ENCODE peak calls at places on chromosome 2, in seven cellular contexts. E, D, U, A, M, Z and W are unnamed samples.

GRCh38 chr2:37325625-37326071 is 1.0 kb upstream of the PRKD3 start:
- DNase-seq in M (no peak), A (no peak), E (peak; percentile 44), Z (no peak), U (no peak), D (peak; percentile 66), W (no peak)

GRCh38 chr2:36373149-36373880 is 17.7 kb downstream of the CRIM1 start:
- DNase-seq in E (no peak), Z (peak; percentile 74), D (no peak), M (peak; percentile 66), A (peak; percentile 87), U (no peak), W (peak; percentile 43)

GRCh38 chr2:64277101-64277849 is 133.1 kb upstream of the PELI1 start:
- DNase-seq in E (no peak), Z (peak; percentile 23), A (peak; percentile 54), U (no peak), D (no peak), M (no peak), W (no peak)

GRCh38 chr2:137449454-137449853 is 514.8 kb upstream of the HNMT start:
- DNase-seq in A (no peak), Z (no peak), D (no peak), U (no peak), M (no peak), E (no peak), W (no peak)

GRCh38 chr2:8714283-8714682 is 32.4 kb downstream of the ID2 start:
- DNase-seq in A (no peak), D (peak; percentile 82), Z (no peak), M (no peak), E (peak; percentile 67), U (no peak), W (no peak)

GRCh38 chr2:99850076-99850710 is 292.2 kb downstream of the AFF3 start:
- DNase-seq in Z (no peak), E (no peak), A (peak; percentile 48), M (no peak), U (no peak), D (no peak), W (no peak)

GRCh38 chr2:218962859-218963492 is 3.5 kb downstream of the CDK5R2 start:
- DNase-seq in M (peak; percentile 94), Z (no peak), U (peak; percentile 88), A (peak; percentile 80), E (peak; percentile 77), D (no peak), W (peak; percentile 51)

GRCh38 chr2:227862227-227862740 is 9.1 kb upstream of the DAW1 start:
- DNase-seq in Z (peak; percentile 58), M (peak; percentile 84), A (peak; percentile 46), E (no peak), D (no peak), U (peak; percentile 7), W (peak; percentile 36)

GRCh38 chr2:32948266-32948665 is 1.5 kb downstream of the LTBP1 start:
- DNase-seq in M (no peak), U (no peak), A (no peak), D (no peak), Z (no peak), E (no peak), W (no peak)

GRCh38 chr2:66455490-66455889 is 20.6 kb downstream of the MEIS1 start:
- DNase-seq in M (no peak), U (no peak), D (no peak), Z (no peak), A (no peak), E (no peak), W (no peak)

GRCh38 chr2:85794038-85794441 is 40.2 kb downstream of the ATOH8 start:
- DNase-seq in U (no peak), D (no peak), E (no peak), Z (no peak), A (no peak), M (no peak), W (no peak)

GRCh38 chr2:164032995-164033394 is 297.2 kb upstream of the FIGN start:
- DNase-seq in E (no peak), A (no peak), M (no peak), D (no peak), Z (no peak), U (no peak), W (no peak)

GRCh38 chr2:113823729-113824595 is 65.9 kb upstream of the ACTR3 start:
- DNase-seq in M (peak; percentile 70), D (no peak), A (no peak), U (no peak), Z (no peak), E (no peak), W (no peak)

GRCh38 chr2:231124833-231125232 is at the start of gene HTR2B:
- DNase-seq in M (no peak), U (no peak), Z (peak; percentile 21), D (no peak), E (no peak), A (peak; percentile 25), W (no peak)

GRCh38 chr2:235024191-235024611 is 72.4 kb downstream of the SH3BP4 start:
- DNase-seq in A (peak; percentile 63), M (no peak), U (no peak), E (peak; percentile 7), Z (peak; percentile 22), D (no peak), W (no peak)

GRCh38 chr2:119259296-119259860 is 35.7 kb downstream of the STEAP3 start:
- DNase-seq in Z (no peak), U (no peak), A (no peak), M (no peak), E (no peak), D (no peak), W (no peak)

GRCh38 chr2:228352048-228352447 is 170.6 kb upstream of the SPHKAP start:
- DNase-seq in E (no peak), Z (no peak), A (no peak), U (no peak), D (no peak), M (no peak), W (no peak)

GRCh38 chr2:71410716-71411115 is 42.6 kb upstream of the DYSF start:
- DNase-seq in E (no peak), D (no peak), U (no peak), Z (peak; percentile 6), A (no peak), M (no peak), W (no peak)

GRCh38 chr2:97677480-97677879 is 8.0 kb downstream of the C2orf92 start:
- DNase-seq in D (no peak), U (no peak), E (no peak), Z (no peak), M (no peak), A (no peak), W (no peak)

GRCh38 chr2:101533611-101534601 is 59.0 kb upstream of the RFX8 start:
- DNase-seq in D (no peak), U (no peak), E (no peak), Z (no peak), A (peak; percentile 54), M (no peak), W (no peak)

GRCh38 chr2:238269741-238270140 is 18.7 kb downstream of the PER2 start:
- DNase-seq in M (no peak), E (no peak), A (no peak), Z (no peak), U (no peak), D (no peak), W (no peak)

GRCh38 chr2:232365621-232366321 is 12.8 kb upstream of the ALPP start:
- DNase-seq in A (peak; percentile 56), Z (peak; percentile 17), E (no peak), D (peak; percentile 57), U (no peak), M (peak; percentile 29), W (no peak)

GRCh38 chr2:116719841-116720240 is 1094.7 kb upstream of the DDX18 start:
- DNase-seq in Z (no peak), M (no peak), E (no peak), D (no peak), U (peak; percentile 16), A (peak; percentile 67), W (no peak)

GRCh38 chr2:240894836-240895558 is 959 bp downstream of the MAB21L4 start:
- DNase-seq in Z (no peak), D (no peak), M (no peak), U (no peak), E (no peak), A (no peak), W (no peak)

GRCh38 chr2:39523308-39524044 is 86.4 kb upstream of the MAP4K3 start:
- DNase-seq in A (peak; percentile 97), U (no peak), D (no peak), Z (peak; percentile 95), M (peak; percentile 38), E (no peak), W (no peak)

GRCh38 chr2:69221960-69222751 is 164.9 kb downstream of the GFPT1 start:
- DNase-seq in Z (peak; percentile 67), D (no peak), E (no peak), A (peak; percentile 73), U (no peak), M (no peak), W (no peak)

GRCh38 chr2:18435425-18436037 is 124.9 kb downstream of the RDH14 start:
- DNase-seq in M (peak; percentile 74), A (peak; percentile 62), D (no peak), E (no peak), U (no peak), Z (peak; percentile 67), W (no peak)

GRCh38 chr2:41990688-41991087 is 57.1 kb upstream of the PKDCC start:
- DNase-seq in M (no peak), U (no peak), A (peak; percentile 82), D (no peak), Z (peak; percentile 40), E (no peak), W (no peak)

GRCh38 chr2:120430501-120430830 is 84.5 kb downstream of the INHBB start:
- DNase-seq in U (no peak), E (no peak), M (no peak), Z (no peak), D (no peak), A (no peak), W (no peak)

GRCh38 chr2:232894251-232894650 is 24.2 kb downstream of the SNORC start:
- DNase-seq in U (no peak), E (peak; percentile 16), D (peak; percentile 29), Z (no peak), A (no peak), M (no peak), W (no peak)

GRCh38 chr2:20447437-20448245 is 767 bp downstream of the RHOB start:
- DNase-seq in D (peak; percentile 80), Z (peak; percentile 56), E (peak; percentile 76), A (peak; percentile 54), U (peak; percentile 14), M (no peak), W (peak; percentile 57)

GRCh38 chr2:230680463-230681195 is 32.0 kb upstream of the CAB39 start:
- DNase-seq in Z (peak; percentile 48), A (peak; percentile 66), E (no peak), D (no peak), M (no peak), U (no peak), W (no peak)

GRCh38 chr2:241655516-241656189 is 18.2 kb downstream of the ATG4B start:
- DNase-seq in M (no peak), Z (no peak), D (no peak), U (no peak), A (no peak), E (no peak), W (no peak)

GRCh38 chr2:72325592-72326422 is 178.1 kb upstream of the CYP26B1 start:
- DNase-seq in A (no peak), M (peak; percentile 19), Z (peak; percentile 26), D (no peak), U (no peak), E (no peak), W (peak; percentile 57)

GRCh38 chr2:29012211-29012681 is 31.1 kb downstream of the TOGARAM2 start:
- DNase-seq in D (no peak), Z (no peak), M (no peak), U (no peak), E (peak; percentile 91), A (no peak), W (peak; percentile 42)

GRCh38 chr2:23563673-23564617 is 179.0 kb downstream of the KLHL29 start:
- DNase-seq in Z (peak; percentile 91), D (peak; percentile 92), M (no peak), E (peak; percentile 77), A (peak; percentile 51), U (no peak), W (peak; percentile 18)

GRCh38 chr2:99880148-99880983 is 262.0 kb downstream of the AFF3 start:
- DNase-seq in D (no peak), A (peak; percentile 96), Z (peak; percentile 7), U (no peak), E (no peak), M (peak; percentile 36), W (no peak)

GRCh38 chr2:15753811-15754702 is 162.4 kb downstream of the DDX1 start:
- DNase-seq in Z (no peak), M (no peak), D (no peak), A (no peak), U (no peak), E (no peak), W (no peak)